ENCODE peak calls at places on chromosome 10, in seven cellular contexts. E is adrenal gland, W is upper lobe of left lung, S is right lobe of liver, V is HCT116, X is stomach, J is uterus. U is an unnamed sample.

GRCh38 chr10:19164461-19164860 is 115.9 kb downstream of the MALRD1 start:
- DNase-seq in E (no peak), W (no peak), S (no peak), V (no peak), X (no peak), J (no peak), U (no peak)

GRCh38 chr10:46222364-46222935 is 64.3 kb upstream of the ANTXRL start:
- DNase-seq in E (no peak), W (no peak), S (no peak), V (no peak), X (no peak), J (no peak), U (no peak)

GRCh38 chr10:102117391-102118159 is 2.6 kb downstream of the LDB1 start:
- DNase-seq in E (peak; percentile 96), W (peak; percentile 83), S (peak; percentile 87), V (no peak), X (peak; percentile 91), J (peak; percentile 86), U (peak; percentile 50)

GRCh38 chr10:111954364-111954763 is 229.2 kb downstream of the GPAM start:
- DNase-seq in E (no peak), W (no peak), S (no peak), V (no peak), X (no peak), J (no peak), U (no peak)

GRCh38 chr10:36602374-36602773 is 523.0 kb upstream of the ANKRD30A start:
- DNase-seq in E (no peak), W (no peak), S (no peak), V (no peak), X (no peak), J (no peak), U (no peak)

GRCh38 chr10:103703941-103704919 is 151.1 kb downstream of the SH3PXD2A start:
- DNase-seq in E (no peak), W (no peak), S (no peak), V (no peak), X (no peak), J (no peak), U (no peak)

GRCh38 chr10:49518982-49519578 is 19.8 kb downstream of the ERCC6 start:
- DNase-seq in E (peak; percentile 65), W (no peak), S (no peak), V (peak; percentile 32), X (no peak), J (no peak), U (no peak)

GRCh38 chr10:5538446-5538845 is 13.7 kb downstream of the CALML3 start:
- DNase-seq in E (no peak), W (no peak), S (no peak), V (no peak), X (peak; percentile 9), J (no peak), U (no peak)

GRCh38 chr10:99888623-99889022 is 106.2 kb downstream of the ABCC2 start:
- DNase-seq in E (peak; percentile 86), W (no peak), S (no peak), V (no peak), X (no peak), J (no peak), U (no peak)

GRCh38 chr10:45238896-45239295 is 76.5 kb downstream of the OR13A1 start:
- DNase-seq in E (no peak), W (no peak), S (no peak), V (no peak), X (no peak), J (no peak), U (no peak)

GRCh38 chr10:101961591-101962498 is 94.1 kb downstream of the ARMH3 start:
- DNase-seq in E (peak; percentile 97), W (peak; percentile 79), S (no peak), V (no peak), X (no peak), J (no peak), U (peak; percentile 85)

GRCh38 chr10:50874723-50875122 is 10.7 kb downstream of the A1CF start:
- DNase-seq in E (no peak), W (no peak), S (no peak), V (no peak), X (no peak), J (no peak), U (no peak)

GRCh38 chr10:81280497-81281479 is 594.2 kb upstream of the NRG3 start:
- DNase-seq in E (no peak), W (no peak), S (no peak), V (no peak), X (no peak), J (no peak), U (no peak)

GRCh38 chr10:77586719-77587423 is 50.7 kb downstream of the KCNMA1 start:
- DNase-seq in E (no peak), W (peak; percentile 61), S (peak; percentile 71), V (no peak), X (no peak), J (peak; percentile 72), U (peak; percentile 89)

GRCh38 chr10:27100800-27101347 is 580 bp upstream of the ANKRD26 start:
- DNase-seq in E (no peak), W (no peak), S (no peak), V (no peak), X (no peak), J (peak; percentile 16), U (no peak)

GRCh38 chr10:61708841-61709240 is 46.1 kb downstream of the CABCOCO1 start:
- DNase-seq in E (no peak), W (no peak), S (no peak), V (no peak), X (no peak), J (no peak), U (no peak)

GRCh38 chr10:79422178-79422892 is 23.1 kb downstream of the ZCCHC24 start:
- DNase-seq in E (no peak), W (no peak), S (peak; percentile 44), V (no peak), X (no peak), J (peak; percentile 84), U (peak; percentile 67)

GRCh38 chr10:8059191-8059936 is 4.9 kb downstream of the GATA3 start:
- DNase-seq in E (no peak), W (no peak), S (no peak), V (no peak), X (no peak), J (no peak), U (no peak)

GRCh38 chr10:31397852-31398251 is 78.8 kb downstream of the ZEB1 start:
- DNase-seq in E (no peak), W (no peak), S (no peak), V (no peak), X (no peak), J (no peak), U (no peak)

GRCh38 chr10:49323896-49324270 is 24.9 kb downstream of the C10orf71 start:
- DNase-seq in E (peak; percentile 28), W (no peak), S (no peak), V (no peak), X (peak; percentile 9), J (no peak), U (peak; percentile 10)

GRCh38 chr10:60572511-60573194 is 183.0 kb upstream of the ANK3 start:
- DNase-seq in E (no peak), W (no peak), S (peak; percentile 56), V (no peak), X (peak; percentile 44), J (no peak), U (peak; percentile 13)

GRCh38 chr10:67818323-67818722 is 19.7 kb downstream of the DNAJC12 start:
- DNase-seq in E (no peak), W (no peak), S (no peak), V (no peak), X (no peak), J (no peak), U (no peak)

GRCh38 chr10:79223001-79223345 is 124.3 kb upstream of the PPIF start:
- DNase-seq in E (no peak), W (no peak), S (no peak), V (no peak), X (no peak), J (no peak), U (no peak)

GRCh38 chr10:97333601-97334369 is 744 bp downstream of the FRAT2 start:
- DNase-seq in E (peak; percentile 74), W (peak; percentile 76), S (peak; percentile 75), V (no peak), X (peak; percentile 62), J (no peak), U (peak; percentile 13)

GRCh38 chr10:97331304-97331703 is 3.2 kb downstream of the FRAT2 start:
- DNase-seq in E (no peak), W (no peak), S (no peak), V (no peak), X (no peak), J (no peak), U (no peak)

GRCh38 chr10:97334370-97335175 is at the start of gene FRAT2:
- DNase-seq in E (peak; percentile 94), W (peak; percentile 93), S (peak; percentile 96), V (peak; percentile 79), X (peak; percentile 93), J (peak; percentile 89), U (peak; percentile 87)

GRCh38 chr10:97333351-97333600 is 1.3 kb downstream of the FRAT2 start:
- DNase-seq in E (no peak), W (no peak), S (no peak), V (no peak), X (no peak), J (no peak), U (no peak)

GRCh38 chr10:97332586-97333350 is 1.8 kb downstream of the FRAT2 start:
- DNase-seq in E (peak; percentile 84), W (peak; percentile 78), S (peak; percentile 73), V (no peak), X (peak; percentile 61), J (peak; percentile 46), U (peak; percentile 59)
- TF ChIP-seq POLR2A in E (no peak), W (no peak), S (peak; percentile 37), V (no peak), X (no peak), J (no peak), U (no peak)

GRCh38 chr10:17835688-17836087 is 26.5 kb downstream of the MRC1 start:
- DNase-seq in E (no peak), W (no peak), S (no peak), V (peak; percentile 72), X (no peak), J (no peak), U (no peak)
- H3K27ac ChIP-seq in E (no peak overlapping the region), W (no peak overlapping the region), S (no peak overlapping the region), V (no peak overlapping the region), X (no peak overlapping the region), J (no peak overlapping the region), U (no peak overlapping the region)

DNA sequence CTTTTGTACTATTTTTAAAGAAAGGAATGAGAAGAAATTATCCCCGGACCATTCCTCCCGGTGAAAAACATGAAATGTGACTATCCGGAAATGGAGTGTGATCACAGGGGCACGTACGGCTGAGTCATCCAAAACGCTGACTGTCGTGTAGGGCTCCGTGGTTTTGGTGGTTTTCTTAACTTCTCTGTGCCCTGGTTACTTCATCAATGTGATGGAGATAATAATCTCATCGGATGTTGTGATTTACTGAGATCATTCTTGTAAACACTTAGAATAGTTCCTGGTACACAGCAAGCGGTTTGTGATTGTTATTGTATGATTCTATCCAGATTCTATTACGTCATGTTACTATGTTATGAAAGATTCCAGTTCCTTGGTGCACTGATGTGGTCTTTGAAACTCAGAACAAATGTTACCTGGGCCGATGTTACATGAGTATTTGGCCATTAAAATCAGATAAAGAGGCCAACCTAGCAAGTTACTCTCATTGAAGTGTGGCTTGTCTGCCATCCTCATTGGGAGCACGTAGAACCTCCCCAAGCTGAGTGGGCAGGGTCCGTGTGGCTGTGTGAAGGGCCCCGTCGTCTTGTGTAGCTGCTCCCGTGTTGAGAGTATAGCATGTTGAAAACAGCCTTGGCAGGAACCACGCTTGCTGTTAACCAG is 99.5 kb downstream of the CAMK1D start:
- DNase-seq in E (no peak), W (peak; percentile 66), S (no peak), V (peak; percentile 74), X (peak; percentile 34), J (peak; percentile 28), U (no peak)
- TF ChIP-seq POLR2A in E (no peak), W (peak; percentile 6), S (no peak), V (no peak), X (no peak), J (no peak), U (no peak)

GRCh38 chr10:11082551-11082950 is 64.9 kb downstream of the CELF2 start:
- DNase-seq in E (no peak), W (no peak), S (no peak), V (no peak), X (no peak), J (no peak), U (no peak)
- H3K27ac ChIP-seq in E (no peak overlapping the region), W (no peak overlapping the region), S (no peak overlapping the region), V (no peak overlapping the region), X (no peak overlapping the region), J (peak overlapping the region; percentile 14), U (no peak overlapping the region)

U was measured in gastrocnemius medialis.